ENCODE peak calls at places on chromosome 11, in four cellular contexts. T is K562, O is WTC11, E is HepG2. Y is an unnamed sample.

GRCh38 chr11:64472593-64473455 is 113.9 kb downstream of the RPS6KA4 start:
- DNase-seq in O (no peak), E (no peak), T (peak; percentile 28), Y (no peak)

GRCh38 chr11:76266269-76266668 is 60.0 kb upstream of the WNT11 start:
- DNase-seq in E (no peak), O (no peak), T (no peak), Y (peak; percentile 71)

GRCh38 chr11:94586546-94586945 is 19.4 kb downstream of the PIWIL4 start:
- DNase-seq in E (no peak), O (no peak), T (no peak), Y (no peak)

GRCh38 chr11:10498022-10498400 is 42.9 kb downstream of the AMPD3 start:
- DNase-seq in E (no peak), T (no peak), O (no peak), Y (no peak)

GRCh38 chr11:50088231-50088630 is 55.6 kb downstream of the OR4C45 start:
- DNase-seq in E (no peak), O (no peak), T (no peak), Y (no peak)

GRCh38 chr11:69915501-69916250 is 96.5 kb upstream of the FGF3 start:
- DNase-seq in O (peak; percentile 91), T (peak; percentile 81), E (peak; percentile 41), Y (peak; percentile 59)

GRCh38 chr11:66459138-66459778 is 7.4 kb upstream of the PELI3 start:
- DNase-seq in O (no peak), T (no peak), E (no peak), Y (no peak)

GRCh38 chr11:109960831-109961230 is 132.4 kb upstream of the ZC3H12C start:
- DNase-seq in E (no peak), T (no peak), O (no peak), Y (no peak)

GRCh38 chr11:73295259-73295995 is 12.6 kb upstream of the ARHGEF17 start:
- DNase-seq in E (peak; percentile 57), O (peak; percentile 92), T (peak; percentile 80), Y (peak; percentile 70)

GRCh38 chr11:119148855-119149370 is at the start of gene ABCG4:
- DNase-seq in E (no peak), T (peak; percentile 72), O (peak; percentile 58), Y (no peak)

GRCh38 chr11:112962854-112963367 is 1.7 kb downstream of the NCAM1 start:
- DNase-seq in E (no peak), O (peak; percentile 52), T (no peak), Y (no peak)
- TF ChIP-seq HMGXB4 in E (no peak), O (peak; percentile 28), T (no peak), Y (no peak)

GRCh38 chr11:80562726-80563125 is 1121.9 kb upstream of the TENM4 start:
- DNase-seq in O (no peak), T (no peak), E (no peak), Y (no peak)
- TF ChIP-seq HMGXB4 in O (no peak), T (no peak), E (no peak), Y (no peak)

GRCh38 chr11:107704432-107704831 is 7.4 kb downstream of the SLN start:
- DNase-seq in E (no peak), O (no peak), T (no peak), Y (peak; percentile 65)
- TF ChIP-seq HMGXB4 in E (no peak), O (no peak), T (no peak), Y (no peak)

GRCh38 chr11:47469411-47470179 is 20.7 kb upstream of the RAPSN start:
- DNase-seq in O (no peak), E (no peak), T (no peak), Y (no peak)
- TF ChIP-seq HMGXB4 in O (no peak), E (no peak), T (no peak), Y (no peak)

GRCh38 chr11:96339704-96340554 is 3.1 kb downstream of the MAML2 start:
- DNase-seq in O (no peak), T (no peak), E (no peak), Y (no peak)

GRCh38 chr11:96342971-96343711 is at the start of gene MAML2:
- DNase-seq in E (peak; percentile 83), T (peak; percentile 93), O (peak; percentile 94), Y (peak; percentile 94)

GRCh38 chr11:96340555-96340885 is 2.5 kb downstream of the MAML2 start:
- DNase-seq in E (no peak), O (no peak), T (no peak), Y (no peak)

GRCh38 chr11:96342131-96342970 is 644 bp downstream of the MAML2 start:
- DNase-seq in O (no peak), E (no peak), T (no peak), Y (no peak)

DNA sequence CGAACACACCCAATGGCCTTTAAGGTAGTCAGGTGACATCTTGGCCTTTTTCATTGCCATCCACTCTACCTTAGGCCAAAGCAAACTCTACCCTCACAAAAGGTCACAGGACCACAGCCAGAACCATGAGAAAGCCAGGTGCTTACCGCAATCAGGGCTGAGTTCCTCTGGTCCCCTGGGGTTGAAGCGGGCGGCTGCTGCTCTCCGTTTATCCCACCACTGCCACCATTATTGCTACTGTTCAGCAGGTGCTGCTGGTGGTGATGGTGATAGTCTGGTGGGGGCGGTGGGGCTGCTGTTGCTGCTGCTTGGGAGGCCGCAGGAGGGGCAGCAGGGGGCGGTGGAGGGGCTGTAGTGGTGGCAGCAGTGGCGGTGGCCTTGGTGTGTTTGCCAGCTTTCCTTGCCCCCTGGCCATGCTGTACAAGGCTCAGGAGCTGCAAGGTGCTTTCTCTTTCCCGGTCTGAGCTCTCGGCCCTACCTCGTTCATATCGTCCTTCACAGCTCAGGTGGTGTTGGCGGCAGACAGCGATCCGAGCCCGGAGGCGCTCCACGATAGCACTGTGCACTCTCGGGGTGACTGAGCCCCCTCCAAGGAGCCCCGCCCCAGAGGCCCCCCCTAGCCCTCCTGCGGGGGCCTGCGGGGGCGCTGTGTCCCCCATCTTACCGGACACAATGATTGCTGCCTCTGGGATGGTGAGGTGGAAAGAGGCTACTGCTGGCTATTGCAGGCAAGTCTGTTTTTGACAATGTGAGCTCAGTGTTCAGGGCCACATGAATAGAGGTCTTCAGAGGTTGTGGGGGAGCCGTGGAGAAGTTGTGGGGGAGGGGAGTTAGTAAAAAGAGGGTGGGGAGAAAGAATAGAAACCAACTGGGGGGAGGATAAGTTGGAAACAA is 1.5 kb downstream of the MAML2 start:
- DNase-seq in T (peak; percentile 75), O (peak; percentile 46), E (peak; percentile 44), Y (no peak)
- TF ChIP-seq HMGXB4 in T (no peak), O (no peak), E (peak; percentile 59), Y (no peak)